ENCODE peak calls at places on chromosome X, in five cellular contexts. E is epithelial cell of esophagus, H is ACHN, R is putamen, Y is T-cell. B is an unnamed sample.

GRCh38 chrX:118637997-118638396 is 89.4 kb upstream of the IL13RA1 start:
- DNase-seq in R (no peak), H (peak), E (peak), Y (no peak), B (no peak)

GRCh38 chrX:40922307-40922706 is 162.9 kb upstream of the USP9X start:
- DNase-seq in E (peak), Y (no peak), H (peak), R (no peak), B (no peak)

GRCh38 chrX:12894074-12894691 is 12.2 kb upstream of the TLR8 start:
- DNase-seq in R (no peak), E (peak), H (peak), Y (peak), B (peak)

GRCh38 chrX:155867821-155868220 is 13.3 kb upstream of the VAMP7 start:
- DNase-seq in E (no peak), H (no peak), R (no peak), Y (no peak), B (no peak)

GRCh38 chrX:22300130-22300529 is 27.4 kb downstream of the CBLL2 start:
- DNase-seq in E (peak), H (peak), R (peak), Y (no peak), B (no peak)

GRCh38 chrX:53580742-53581504 is 105.6 kb downstream of the HUWE1 start:
- DNase-seq in R (no peak), H (no peak), Y (no peak), E (no peak), B (no peak)

GRCh38 chrX:115284877-115285276 is 4.6 kb upstream of the LUZP4 start:
- DNase-seq in R (no peak), E (no peak), Y (no peak), H (no peak), B (no peak)

GRCh38 chrX:39648548-39649254 is 449.1 kb downstream of the BCOR start:
- DNase-seq in E (no peak), R (no peak), H (no peak), Y (no peak), B (no peak)

GRCh38 chrX:41027388-41027787 is 57.9 kb upstream of the USP9X start:
- DNase-seq in R (no peak), E (peak), H (no peak), Y (no peak), B (no peak)

GRCh38 chrX:123626962-123627361 is 105.9 kb downstream of the THOC2 start:
- DNase-seq in H (peak), Y (no peak), R (no peak), E (peak), B (no peak)

GRCh38 chrX:136138939-136139338 is 8.4 kb upstream of the FHL1 start:
- DNase-seq in Y (no peak), R (no peak), H (no peak), E (no peak), B (no peak)

GRCh38 chrX:39605866-39606265 is 491.9 kb downstream of the BCOR start:
- DNase-seq in E (no peak), H (no peak), R (no peak), Y (no peak), B (no peak)